ENCODE peak calls at places on chromosome X, in nine cellular contexts. One of them, this sample, is unnamed.

GRCh38 chrX:75154871-75155270 is 1.2 kb downstream of the ABCB7 start:
- DNase-seq in fibroblast of lung: no peak
- DNase-seq in GM13976: no peak
- DNase-seq in lower lobe of right lung: no peak
- DNase-seq in GM13977: no peak
- DNase-seq in GM12865: no peak
- DNase-seq in nephron progenitor cell: no peak
- DNase-seq in uterus: no peak
- DNase-seq in Calu3: no peak
- DNase-seq in this sample: no peak

GRCh38 chrX:23993012-23993633 is 33.9 kb downstream of the KLHL15 start:
- DNase-seq in GM12865: no peak
- DNase-seq in Calu3: no peak
- DNase-seq in lower lobe of right lung: no peak
- DNase-seq in GM13976: no peak
- DNase-seq in GM13977: no peak
- DNase-seq in nephron progenitor cell: no peak
- DNase-seq in uterus: no peak
- DNase-seq in fibroblast of lung: no peak
- DNase-seq in this sample: no peak

GRCh38 chrX:135087867-135088266 is 32.5 kb downstream of the ETDB start:
- DNase-seq in uterus: no peak
- DNase-seq in GM13977: no peak
- DNase-seq in nephron progenitor cell: no peak
- DNase-seq in GM13976: no peak
- DNase-seq in lower lobe of right lung: no peak
- DNase-seq in Calu3: no peak
- DNase-seq in fibroblast of lung: no peak
- DNase-seq in GM12865: no peak
- DNase-seq in this sample: no peak

GRCh38 chrX:77949840-77950239 is 19.6 kb downstream of the PGAM4 start:
- DNase-seq in GM13977: no peak
- DNase-seq in lower lobe of right lung: no peak
- DNase-seq in nephron progenitor cell: no peak
- DNase-seq in GM12865: no peak
- DNase-seq in Calu3: no peak
- DNase-seq in GM13976: no peak
- DNase-seq in uterus: no peak
- DNase-seq in fibroblast of lung: no peak
- DNase-seq in this sample: no peak

GRCh38 chrX:78595901-78596502 is 63.1 kb downstream of the RTL3 start:
- DNase-seq in GM13977: no peak
- DNase-seq in uterus: no peak
- DNase-seq in Calu3: no peak
- DNase-seq in GM13976: no peak
- DNase-seq in lower lobe of right lung: no peak
- DNase-seq in fibroblast of lung: peak
- DNase-seq in GM12865: peak
- DNase-seq in nephron progenitor cell: peak
- DNase-seq in this sample: no peak

GRCh38 chrX:148806145-148806868 is 305.9 kb downstream of the AFF2 start:
- DNase-seq in uterus: no peak
- DNase-seq in fibroblast of lung: no peak
- DNase-seq in Calu3: no peak
- DNase-seq in nephron progenitor cell: no peak
- DNase-seq in lower lobe of right lung: no peak
- DNase-seq in GM13977: no peak
- DNase-seq in GM13976: no peak
- DNase-seq in GM12865: no peak
- DNase-seq in this sample: no peak

GRCh38 chrX:51694254-51694653 is 11.6 kb upstream of the CENPVL2 start:
- DNase-seq in GM13976: no peak
- DNase-seq in lower lobe of right lung: no peak
- DNase-seq in uterus: no peak
- DNase-seq in nephron progenitor cell: no peak
- DNase-seq in GM13977: no peak
- DNase-seq in GM12865: no peak
- DNase-seq in fibroblast of lung: no peak
- DNase-seq in Calu3: no peak
- DNase-seq in this sample: no peak

GRCh38 chrX:15749642-15750610 is 11.9 kb downstream of the CA5B start:
- DNase-seq in fibroblast of lung: peak
- DNase-seq in uterus: peak
- DNase-seq in lower lobe of right lung: peak
- DNase-seq in GM12865: peak
- DNase-seq in GM13976: no peak
- DNase-seq in nephron progenitor cell: no peak
- DNase-seq in GM13977: no peak
- DNase-seq in Calu3: no peak
- DNase-seq in this sample: no peak

GRCh38 chrX:107485019-107485418 is 35.6 kb downstream of the FRMPD3 start:
- DNase-seq in fibroblast of lung: no peak
- DNase-seq in Calu3: no peak
- DNase-seq in GM13977: no peak
- DNase-seq in nephron progenitor cell: no peak
- DNase-seq in lower lobe of right lung: no peak
- DNase-seq in GM13976: no peak
- DNase-seq in uterus: no peak
- DNase-seq in GM12865: peak
- DNase-seq in this sample: no peak

GRCh38 chrX:69951756-69952155 is 98.0 kb downstream of the AWAT2 start:
- DNase-seq in Calu3: no peak
- DNase-seq in lower lobe of right lung: no peak
- DNase-seq in nephron progenitor cell: no peak
- DNase-seq in GM13977: no peak
- DNase-seq in GM12865: no peak
- DNase-seq in fibroblast of lung: no peak
- DNase-seq in uterus: no peak
- DNase-seq in GM13976: no peak
- DNase-seq in this sample: no peak

GRCh38 chrX:120664081-120664480 is 34.2 kb upstream of the C1GALT1C1 start:
- DNase-seq in uterus: no peak
- DNase-seq in Calu3: no peak
- DNase-seq in fibroblast of lung: peak
- DNase-seq in lower lobe of right lung: no peak
- DNase-seq in nephron progenitor cell: no peak
- DNase-seq in GM12865: no peak
- DNase-seq in GM13976: no peak
- DNase-seq in GM13977: no peak
- DNase-seq in this sample: no peak

GRCh38 chrX:19613645-19614323 is 98.5 kb upstream of the MAP3K15 start:
- DNase-seq in GM13977: no peak
- DNase-seq in uterus: no peak
- DNase-seq in GM13976: no peak
- DNase-seq in nephron progenitor cell: no peak
- DNase-seq in Calu3: no peak
- DNase-seq in GM12865: no peak
- DNase-seq in lower lobe of right lung: peak
- DNase-seq in fibroblast of lung: no peak
- DNase-seq in this sample: peak

GRCh38 chrX:74535633-74536141 is 78.7 kb downstream of the RLIM start:
- DNase-seq in GM12865: peak
- DNase-seq in nephron progenitor cell: peak
- DNase-seq in lower lobe of right lung: peak
- DNase-seq in fibroblast of lung: peak
- DNase-seq in Calu3: peak
- DNase-seq in GM13977: peak
- DNase-seq in GM13976: peak
- DNase-seq in uterus: peak
- DNase-seq in this sample: peak

GRCh38 chrX:13130776-13131175 is 86.4 kb upstream of the FAM9C start:
- DNase-seq in Calu3: no peak
- DNase-seq in lower lobe of right lung: no peak
- DNase-seq in nephron progenitor cell: no peak
- DNase-seq in fibroblast of lung: peak
- DNase-seq in GM13977: no peak
- DNase-seq in GM13976: no peak
- DNase-seq in uterus: no peak
- DNase-seq in GM12865: no peak
- DNase-seq in this sample: no peak

GRCh38 chrX:127037179-127037578 is 217.7 kb downstream of the PRR32 start:
- DNase-seq in GM13977: no peak
- DNase-seq in nephron progenitor cell: no peak
- DNase-seq in lower lobe of right lung: no peak
- DNase-seq in Calu3: no peak
- DNase-seq in GM12865: no peak
- DNase-seq in fibroblast of lung: no peak
- DNase-seq in uterus: no peak
- DNase-seq in GM13976: no peak
- DNase-seq in this sample: no peak

GRCh38 chrX:18973527-18974192 is 10.3 kb downstream of the PHKA2 start:
- DNase-seq in Calu3: peak
- DNase-seq in GM12865: no peak
- DNase-seq in uterus: no peak
- DNase-seq in fibroblast of lung: no peak
- DNase-seq in GM13977: no peak
- DNase-seq in GM13976: no peak
- DNase-seq in lower lobe of right lung: no peak
- DNase-seq in nephron progenitor cell: no peak
- DNase-seq in this sample: no peak

GRCh38 chrX:117834076-117834475 is 282.5 kb downstream of the KLHL13 start:
- DNase-seq in GM12865: no peak
- DNase-seq in lower lobe of right lung: no peak
- DNase-seq in Calu3: no peak
- DNase-seq in GM13976: no peak
- DNase-seq in GM13977: no peak
- DNase-seq in uterus: no peak
- DNase-seq in fibroblast of lung: no peak
- DNase-seq in nephron progenitor cell: no peak
- DNase-seq in this sample: no peak

GRCh38 chrX:10450959-10451355 is 169.4 kb downstream of the MID1 start:
- DNase-seq in lower lobe of right lung: no peak
- DNase-seq in fibroblast of lung: no peak
- DNase-seq in nephron progenitor cell: no peak
- DNase-seq in GM13977: no peak
- DNase-seq in uterus: no peak
- DNase-seq in Calu3: no peak
- DNase-seq in GM12865: no peak
- DNase-seq in GM13976: no peak
- DNase-seq in this sample: no peak

GRCh38 chrX:21355831-21356230 is 18.4 kb upstream of the CNKSR2 start:
- DNase-seq in fibroblast of lung: no peak
- DNase-seq in uterus: no peak
- DNase-seq in nephron progenitor cell: no peak
- DNase-seq in GM13976: no peak
- DNase-seq in GM12865: no peak
- DNase-seq in Calu3: no peak
- DNase-seq in GM13977: no peak
- DNase-seq in lower lobe of right lung: no peak
- DNase-seq in this sample: no peak
- TF ChIP-seq CTCF in fibroblast of lung: no peak
- TF ChIP-seq CTCF in uterus: no peak
- TF ChIP-seq CTCF in nephron progenitor cell: no peak
- TF ChIP-seq CTCF in GM13976: no peak
- TF ChIP-seq CTCF in GM12865: no peak
- TF ChIP-seq CTCF in Calu3: no peak
- TF ChIP-seq CTCF in GM13977: no peak
- TF ChIP-seq CTCF in lower lobe of right lung: no peak
- TF ChIP-seq CTCF in this sample: no peak

GRCh38 chrX:8749697-8750096 is 17.8 kb upstream of the ANOS1 start:
- DNase-seq in GM13977: no peak
- DNase-seq in uterus: no peak
- DNase-seq in nephron progenitor cell: no peak
- DNase-seq in GM13976: no peak
- DNase-seq in Calu3: no peak
- DNase-seq in lower lobe of right lung: no peak
- DNase-seq in fibroblast of lung: no peak
- DNase-seq in GM12865: no peak
- DNase-seq in this sample: no peak
- TF ChIP-seq CTCF in GM13977: no peak
- TF ChIP-seq CTCF in uterus: no peak
- TF ChIP-seq CTCF in nephron progenitor cell: no peak
- TF ChIP-seq CTCF in GM13976: no peak
- TF ChIP-seq CTCF in Calu3: no peak
- TF ChIP-seq CTCF in lower lobe of right lung: no peak
- TF ChIP-seq CTCF in fibroblast of lung: no peak
- TF ChIP-seq CTCF in GM12865: no peak
- TF ChIP-seq CTCF in this sample: no peak

DNA sequence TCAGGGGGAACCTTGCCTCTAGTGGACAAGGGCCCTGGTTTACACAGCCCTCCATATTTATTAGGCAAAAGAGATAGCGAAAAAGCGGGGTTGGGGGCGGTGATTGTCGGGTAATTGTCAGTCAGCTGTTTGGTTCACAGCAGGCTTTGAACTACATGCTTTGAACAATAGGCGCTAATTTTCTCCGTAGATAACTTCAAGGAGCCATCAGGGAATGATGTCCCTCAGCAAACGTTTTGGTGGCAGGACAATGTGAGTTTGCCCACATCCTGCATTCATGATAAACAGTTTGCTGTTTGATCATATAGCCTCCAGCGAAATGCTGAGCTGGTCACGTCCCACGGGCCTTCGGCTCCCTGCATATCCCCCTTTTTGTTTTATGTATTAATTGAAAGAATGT is 65.2 kb downstream of the KANTR start:
- DNase-seq in nephron progenitor cell: no peak
- DNase-seq in GM13977: no peak
- DNase-seq in Calu3: no peak
- DNase-seq in fibroblast of lung: no peak
- DNase-seq in lower lobe of right lung: no peak
- DNase-seq in GM12865: no peak
- DNase-seq in uterus: no peak
- DNase-seq in GM13976: no peak
- DNase-seq in this sample: no peak
- TF ChIP-seq CTCF in nephron progenitor cell: no peak
- TF ChIP-seq CTCF in GM13977: no peak
- TF ChIP-seq CTCF in Calu3: no peak
- TF ChIP-seq CTCF in fibroblast of lung: no peak
- TF ChIP-seq CTCF in lower lobe of right lung: no peak
- TF ChIP-seq CTCF in GM12865: no peak
- TF ChIP-seq CTCF in uterus: no peak
- TF ChIP-seq CTCF in GM13976: no peak
- TF ChIP-seq CTCF in this sample: no peak

DNA sequence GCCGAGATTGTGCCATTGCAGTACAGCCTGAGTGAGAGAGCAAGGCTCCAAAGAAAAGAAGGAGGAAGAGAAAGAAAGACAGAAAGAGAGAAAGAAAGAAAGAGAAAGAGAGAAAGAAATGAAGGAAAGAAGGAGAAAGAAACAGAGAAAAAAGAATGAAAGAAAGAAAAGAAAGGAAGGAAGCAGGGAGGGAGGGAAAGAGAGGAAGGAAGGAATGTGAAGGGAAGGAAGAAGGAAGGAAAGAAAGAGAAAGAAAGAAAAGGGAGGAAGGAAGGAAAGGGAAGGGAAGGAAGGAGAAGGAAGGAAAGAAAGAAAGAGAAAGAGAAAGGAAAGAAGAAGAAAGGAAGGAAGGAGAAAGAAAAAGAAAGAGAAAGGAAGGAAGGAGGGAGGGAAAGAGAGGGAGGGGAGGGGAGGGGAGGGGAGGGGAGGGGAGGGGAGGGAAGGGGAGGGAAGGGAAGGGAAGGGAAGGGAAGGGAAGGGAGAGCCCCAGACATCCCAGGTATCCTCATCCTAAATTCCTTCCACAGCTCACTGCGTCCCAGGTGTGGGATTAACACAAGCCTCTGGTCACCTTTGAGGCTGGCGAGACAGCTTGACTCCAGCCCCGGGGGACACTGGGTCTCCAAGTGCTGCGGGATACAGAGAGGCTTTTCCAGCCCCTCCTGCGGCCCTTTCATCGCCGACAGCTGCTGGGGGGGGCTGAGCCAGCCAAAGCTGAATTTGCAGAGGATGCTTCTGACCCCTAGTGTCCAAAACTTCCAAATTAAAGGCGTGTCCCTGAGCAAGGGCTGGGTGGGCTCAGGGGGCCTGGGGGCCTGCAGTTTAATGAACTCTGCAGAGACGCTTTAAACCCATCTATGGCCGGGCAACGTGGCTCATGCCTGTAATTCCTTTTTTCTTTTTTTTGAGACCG is 24.2 kb upstream of the CSF2RA start:
- DNase-seq in GM12865: peak
- DNase-seq in lower lobe of right lung: no peak
- DNase-seq in fibroblast of lung: no peak
- DNase-seq in GM13976: peak
- DNase-seq in uterus: no peak
- DNase-seq in GM13977: peak
- DNase-seq in Calu3: peak
- DNase-seq in nephron progenitor cell: peak
- DNase-seq in this sample: no peak
- TF ChIP-seq CTCF in GM12865: peak
- TF ChIP-seq CTCF in lower lobe of right lung: no peak
- TF ChIP-seq CTCF in fibroblast of lung: no peak
- TF ChIP-seq CTCF in GM13976: peak
- TF ChIP-seq CTCF in uterus: no peak
- TF ChIP-seq CTCF in GM13977: peak
- TF ChIP-seq CTCF in Calu3: no peak
- TF ChIP-seq CTCF in nephron progenitor cell: no peak
- TF ChIP-seq CTCF in this sample: no peak